ENCODE peak calls at places on chromosomes 7 and 10, in nine cellular contexts. One of them, this sample, is unnamed.

GRCh38 chr10:25112016-25112415 is 62.8 kb upstream of the GPR158 start:
- DNase-seq in lower leg skin: no peak
- DNase-seq in CD8-positive, alpha-beta T cell: no peak
- DNase-seq in IMR-90: no peak
- DNase-seq in transverse colon: no peak
- DNase-seq in fibroblast of lung: no peak
- DNase-seq in cardiac muscle cell: no peak
- DNase-seq in lower lobe of right lung: no peak
- DNase-seq in choroid plexus epithelial cell: no peak
- DNase-seq in this sample: no peak

GRCh38 chr7:139777948-139778841 is at the start of gene HIPK2:
- DNase-seq in CD8-positive, alpha-beta T cell: peak; percentile 79
- DNase-seq in transverse colon: peak; percentile 83
- DNase-seq in choroid plexus epithelial cell: peak; percentile 77
- DNase-seq in fibroblast of lung: peak; percentile 75
- DNase-seq in IMR-90: peak; percentile 73
- DNase-seq in lower lobe of right lung: peak; percentile 88
- DNase-seq in cardiac muscle cell: peak; percentile 80
- DNase-seq in lower leg skin: no peak
- DNase-seq in this sample: peak; percentile 63

GRCh38 chr10:3538850-3539531 is 246.0 kb downstream of the KLF6 start:
- DNase-seq in lower lobe of right lung: no peak
- DNase-seq in choroid plexus epithelial cell: peak; percentile 99
- DNase-seq in lower leg skin: peak; percentile 70
- DNase-seq in cardiac muscle cell: peak; percentile 96
- DNase-seq in IMR-90: peak; percentile 97
- DNase-seq in transverse colon: no peak
- DNase-seq in fibroblast of lung: peak; percentile 100
- DNase-seq in CD8-positive, alpha-beta T cell: no peak
- DNase-seq in this sample: no peak

GRCh38 chr7:130994378-130995115 is 260.5 kb upstream of the KLF14 start:
- DNase-seq in fibroblast of lung: peak; percentile 64
- DNase-seq in CD8-positive, alpha-beta T cell: no peak
- DNase-seq in lower lobe of right lung: no peak
- DNase-seq in cardiac muscle cell: peak; percentile 47
- DNase-seq in choroid plexus epithelial cell: peak; percentile 28
- DNase-seq in transverse colon: peak; percentile 58
- DNase-seq in lower leg skin: peak; percentile 64
- DNase-seq in IMR-90: no peak
- DNase-seq in this sample: no peak

GRCh38 chr10:59019603-59020002 is 156.8 kb upstream of the PHYHIPL start:
- DNase-seq in CD8-positive, alpha-beta T cell: no peak
- DNase-seq in fibroblast of lung: peak; percentile 17
- DNase-seq in lower lobe of right lung: no peak
- DNase-seq in lower leg skin: no peak
- DNase-seq in transverse colon: no peak
- DNase-seq in IMR-90: no peak
- DNase-seq in choroid plexus epithelial cell: peak; percentile 37
- DNase-seq in cardiac muscle cell: peak; percentile 42
- DNase-seq in this sample: no peak

GRCh38 chr10:79399242-79399831 is 46.1 kb downstream of the ZCCHC24 start:
- DNase-seq in CD8-positive, alpha-beta T cell: no peak
- DNase-seq in lower lobe of right lung: peak; percentile 86
- DNase-seq in IMR-90: peak; percentile 95
- DNase-seq in fibroblast of lung: peak; percentile 97
- DNase-seq in transverse colon: peak; percentile 79
- DNase-seq in choroid plexus epithelial cell: peak; percentile 99
- DNase-seq in cardiac muscle cell: peak; percentile 99
- DNase-seq in lower leg skin: peak; percentile 86
- DNase-seq in this sample: no peak

GRCh38 chr7:19026888-19027287 is 90.5 kb downstream of the TWIST1 start:
- DNase-seq in IMR-90: peak; percentile 54
- DNase-seq in fibroblast of lung: peak; percentile 57
- DNase-seq in choroid plexus epithelial cell: peak; percentile 73
- DNase-seq in cardiac muscle cell: no peak
- DNase-seq in transverse colon: no peak
- DNase-seq in lower lobe of right lung: no peak
- DNase-seq in CD8-positive, alpha-beta T cell: no peak
- DNase-seq in lower leg skin: no peak
- DNase-seq in this sample: no peak

GRCh38 chr7:3302681-3303320 is 1.7 kb downstream of the SDK1 start:
- DNase-seq in choroid plexus epithelial cell: no peak
- DNase-seq in lower leg skin: no peak
- DNase-seq in cardiac muscle cell: no peak
- DNase-seq in lower lobe of right lung: no peak
- DNase-seq in fibroblast of lung: no peak
- DNase-seq in transverse colon: no peak
- DNase-seq in IMR-90: no peak
- DNase-seq in CD8-positive, alpha-beta T cell: no peak
- DNase-seq in this sample: no peak

GRCh38 chr7:13803134-13803533 is 186.3 kb downstream of the ETV1 start:
- DNase-seq in CD8-positive, alpha-beta T cell: no peak
- DNase-seq in fibroblast of lung: no peak
- DNase-seq in IMR-90: no peak
- DNase-seq in transverse colon: no peak
- DNase-seq in lower leg skin: no peak
- DNase-seq in cardiac muscle cell: no peak
- DNase-seq in lower lobe of right lung: no peak
- DNase-seq in choroid plexus epithelial cell: no peak
- DNase-seq in this sample: no peak

DNA sequence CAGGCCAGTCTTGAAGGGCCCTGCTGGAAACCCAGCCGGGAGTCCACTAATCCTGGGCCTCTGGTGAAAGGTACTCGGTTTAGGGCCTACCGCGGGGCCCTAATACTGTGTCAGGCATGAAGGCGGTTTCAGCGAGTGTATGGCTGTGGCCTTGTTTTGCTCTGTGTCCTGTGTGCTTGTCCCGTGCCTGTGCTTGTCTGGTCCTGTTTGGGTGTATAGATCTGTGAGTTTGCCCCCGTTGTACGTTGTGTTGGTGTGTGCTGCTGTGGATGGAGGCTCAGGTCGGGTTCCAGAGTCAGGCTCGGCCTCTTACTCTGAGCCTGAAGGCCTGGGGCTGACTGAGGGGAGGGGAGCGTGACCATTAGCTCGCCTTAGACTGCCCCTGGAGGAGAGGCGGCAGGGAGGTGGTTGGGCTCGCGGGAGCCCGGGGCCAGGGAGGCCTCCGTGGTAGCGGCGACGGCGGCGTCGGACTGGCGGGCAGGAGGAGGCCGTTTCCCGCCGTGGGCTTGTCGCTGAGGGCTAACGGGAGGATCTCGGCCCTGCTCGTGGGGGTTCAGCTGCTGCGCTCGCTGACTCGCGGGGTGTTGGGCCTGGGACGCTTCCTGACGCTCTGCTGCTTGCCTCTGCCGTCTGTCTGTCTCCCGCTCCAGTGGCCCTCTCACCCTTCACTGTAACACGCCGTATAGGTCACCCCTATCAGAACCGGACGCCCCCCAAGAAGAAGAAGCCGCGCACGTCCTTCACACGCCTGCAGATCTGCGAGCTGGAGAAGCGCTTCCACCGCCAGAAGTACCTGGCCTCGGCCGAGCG is 2.6 kb downstream of the TLX1 start:
- DNase-seq in choroid plexus epithelial cell: no peak
- DNase-seq in CD8-positive, alpha-beta T cell: no peak
- DNase-seq in transverse colon: no peak
- DNase-seq in cardiac muscle cell: no peak
- DNase-seq in IMR-90: no peak
- DNase-seq in lower lobe of right lung: no peak
- DNase-seq in lower leg skin: no peak
- DNase-seq in fibroblast of lung: no peak
- DNase-seq in this sample: no peak
- TF ChIP-seq CTCF in choroid plexus epithelial cell: no peak
- TF ChIP-seq CTCF in CD8-positive, alpha-beta T cell: no peak
- TF ChIP-seq CTCF in transverse colon: no peak
- TF ChIP-seq CTCF in cardiac muscle cell: no peak
- TF ChIP-seq CTCF in IMR-90: no peak
- TF ChIP-seq CTCF in lower lobe of right lung: no peak
- TF ChIP-seq CTCF in lower leg skin: no peak
- TF ChIP-seq CTCF in fibroblast of lung: no peak
- TF ChIP-seq CTCF in this sample: no peak

GRCh38 chr7:5428470-5429252 is 5.0 kb upstream of the TNRC18 start:
- DNase-seq in CD8-positive, alpha-beta T cell: no peak
- DNase-seq in fibroblast of lung: peak; percentile 92
- DNase-seq in choroid plexus epithelial cell: peak; percentile 91
- DNase-seq in lower leg skin: peak; percentile 85
- DNase-seq in IMR-90: peak; percentile 90
- DNase-seq in cardiac muscle cell: peak; percentile 92
- DNase-seq in transverse colon: peak; percentile 73
- DNase-seq in lower lobe of right lung: peak; percentile 72
- DNase-seq in this sample: no peak
- TF ChIP-seq CTCF in CD8-positive, alpha-beta T cell: no peak
- TF ChIP-seq CTCF in fibroblast of lung: peak; percentile 17
- TF ChIP-seq CTCF in choroid plexus epithelial cell: peak; percentile 23
- TF ChIP-seq CTCF in lower leg skin: no peak
- TF ChIP-seq CTCF in IMR-90: peak; percentile 27
- TF ChIP-seq CTCF in cardiac muscle cell: peak; percentile 23
- TF ChIP-seq CTCF in transverse colon: peak; percentile 7
- TF ChIP-seq CTCF in lower lobe of right lung: peak; percentile 19
- TF ChIP-seq CTCF in this sample: no peak

GRCh38 chr7:51005074-51005473 is 222.4 kb upstream of the GRB10 start:
- DNase-seq in fibroblast of lung: no peak
- DNase-seq in lower leg skin: no peak
- DNase-seq in choroid plexus epithelial cell: no peak
- DNase-seq in CD8-positive, alpha-beta T cell: no peak
- DNase-seq in cardiac muscle cell: no peak
- DNase-seq in transverse colon: no peak
- DNase-seq in IMR-90: no peak
- DNase-seq in lower lobe of right lung: no peak
- DNase-seq in this sample: no peak

GRCh38 chr7:51006483-51007235 is 224.0 kb upstream of the GRB10 start:
- DNase-seq in transverse colon: no peak
- DNase-seq in lower leg skin: peak; percentile 3
- DNase-seq in CD8-positive, alpha-beta T cell: no peak
- DNase-seq in choroid plexus epithelial cell: no peak
- DNase-seq in fibroblast of lung: no peak
- DNase-seq in cardiac muscle cell: no peak
- DNase-seq in lower lobe of right lung: no peak
- DNase-seq in IMR-90: no peak
- DNase-seq in this sample: no peak

DNA sequence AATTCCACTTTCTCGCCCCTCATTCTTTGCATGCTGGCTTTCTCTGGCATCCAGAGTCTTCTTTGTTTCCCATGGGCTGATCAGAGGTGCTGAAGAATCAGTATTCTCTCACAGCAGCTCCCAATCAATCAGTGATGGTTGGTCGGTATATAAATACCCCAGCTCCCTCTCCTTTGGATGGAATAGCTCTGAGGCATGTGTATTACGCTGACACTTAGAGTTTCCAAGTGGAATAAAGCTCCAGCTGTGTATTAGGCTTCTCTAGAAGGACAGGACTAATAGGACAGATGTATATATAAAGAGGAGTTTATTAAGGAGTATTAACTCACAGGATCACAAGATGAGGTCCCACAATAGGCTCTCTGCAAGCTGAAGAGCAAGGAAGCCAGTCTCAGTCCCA is 218.3 kb upstream of the GRB10 start:
- DNase-seq in lower leg skin: no peak
- DNase-seq in IMR-90: no peak
- DNase-seq in transverse colon: no peak
- DNase-seq in fibroblast of lung: no peak
- DNase-seq in cardiac muscle cell: no peak
- DNase-seq in CD8-positive, alpha-beta T cell: no peak
- DNase-seq in choroid plexus epithelial cell: no peak
- DNase-seq in lower lobe of right lung: no peak
- DNase-seq in this sample: no peak
- TF ChIP-seq CTCF in lower leg skin: no peak
- TF ChIP-seq CTCF in IMR-90: no peak
- TF ChIP-seq CTCF in transverse colon: no peak
- TF ChIP-seq CTCF in fibroblast of lung: no peak
- TF ChIP-seq CTCF in cardiac muscle cell: no peak
- TF ChIP-seq CTCF in CD8-positive, alpha-beta T cell: no peak
- TF ChIP-seq CTCF in choroid plexus epithelial cell: no peak
- TF ChIP-seq CTCF in lower lobe of right lung: no peak
- TF ChIP-seq CTCF in this sample: no peak

GRCh38 chr10:21953585-21954057 is 49.9 kb downstream of the DNAJC1 start:
- DNase-seq in cardiac muscle cell: peak; percentile 72
- DNase-seq in transverse colon: no peak
- DNase-seq in lower leg skin: no peak
- DNase-seq in CD8-positive, alpha-beta T cell: no peak
- DNase-seq in fibroblast of lung: peak; percentile 61
- DNase-seq in IMR-90: peak; percentile 61
- DNase-seq in choroid plexus epithelial cell: peak; percentile 72
- DNase-seq in lower lobe of right lung: no peak
- DNase-seq in this sample: no peak
- TF ChIP-seq CTCF in cardiac muscle cell: peak; percentile 50
- TF ChIP-seq CTCF in transverse colon: peak; percentile 14
- TF ChIP-seq CTCF in lower leg skin: no peak
- TF ChIP-seq CTCF in CD8-positive, alpha-beta T cell: peak; percentile 59
- TF ChIP-seq CTCF in fibroblast of lung: peak; percentile 40
- TF ChIP-seq CTCF in IMR-90: peak; percentile 53
- TF ChIP-seq CTCF in choroid plexus epithelial cell: peak; percentile 58
- TF ChIP-seq CTCF in lower lobe of right lung: peak; percentile 43
- TF ChIP-seq CTCF in this sample: peak; percentile 55

DNA sequence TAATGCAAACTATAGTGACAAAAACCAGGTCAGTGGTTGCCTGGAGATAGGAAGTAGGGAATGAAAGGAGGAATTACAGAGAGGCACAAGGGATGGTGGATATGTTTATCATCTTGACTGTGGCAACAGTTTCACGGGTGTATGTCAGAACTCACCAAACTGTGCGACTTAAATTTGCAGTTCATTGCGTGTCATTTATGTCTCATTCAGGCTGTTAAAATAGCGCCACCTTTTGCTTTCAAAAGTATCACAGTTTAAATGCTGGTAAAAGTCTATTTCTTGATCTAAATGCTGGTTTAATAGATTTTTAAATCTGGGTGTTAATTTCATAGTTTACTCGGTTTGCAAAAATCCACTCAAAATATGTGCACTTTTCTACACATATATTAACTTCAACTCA is 51.0 kb downstream of the PTTG1IP2 start:
- DNase-seq in lower lobe of right lung: no peak
- DNase-seq in lower leg skin: no peak
- DNase-seq in CD8-positive, alpha-beta T cell: no peak
- DNase-seq in IMR-90: peak; percentile 3
- DNase-seq in choroid plexus epithelial cell: peak; percentile 29
- DNase-seq in cardiac muscle cell: peak; percentile 19
- DNase-seq in fibroblast of lung: peak; percentile 11
- DNase-seq in transverse colon: no peak
- DNase-seq in this sample: no peak
- TF ChIP-seq CTCF in lower lobe of right lung: peak; percentile 20
- TF ChIP-seq CTCF in lower leg skin: no peak
- TF ChIP-seq CTCF in CD8-positive, alpha-beta T cell: no peak
- TF ChIP-seq CTCF in IMR-90: peak; percentile 30
- TF ChIP-seq CTCF in choroid plexus epithelial cell: peak; percentile 58
- TF ChIP-seq CTCF in cardiac muscle cell: peak; percentile 44
- TF ChIP-seq CTCF in fibroblast of lung: peak; percentile 39
- TF ChIP-seq CTCF in transverse colon: peak; percentile 32
- TF ChIP-seq CTCF in this sample: no peak